ENCODE peak calls at places on chromosome X, in six cellular contexts. U is SK-N-SH, S is K562, F is H1, V is GM12878, B is HepG2. J is an unnamed sample.

GRCh38 chrX:37712458-37712857 is 26.9 kb downstream of the XK start:
- DNase-seq in U (no peak), S (no peak), F (no peak), V (no peak), B (no peak), J (no peak)

GRCh38 chrX:91414710-91415109 is 19.9 kb upstream of the PABPC5 start:
- DNase-seq in U (peak; percentile 32), S (no peak), F (no peak), V (no peak), B (no peak), J (no peak)

GRCh38 chrX:29935455-29935854 is 279.9 kb upstream of the MAGEB2 start:
- DNase-seq in U (no peak), S (no peak), F (no peak), V (no peak), B (no peak), J (no peak)

GRCh38 chrX:126994011-126994410 is 174.5 kb downstream of the PRR32 start:
- DNase-seq in U (no peak), S (no peak), F (no peak), V (no peak), B (no peak), J (no peak)

GRCh38 chrX:115690554-115691216 is 129.7 kb downstream of the PLS3 start:
- DNase-seq in U (peak; percentile 64), S (peak; percentile 59), F (peak; percentile 63), V (peak; percentile 23), B (peak; percentile 19), J (peak; percentile 35)

GRCh38 chrX:44343412-44343942 is at the start of gene EFHC2:
- DNase-seq in U (peak; percentile 60), S (peak; percentile 64), F (peak; percentile 60), V (no peak), B (no peak), J (peak; percentile 8)

GRCh38 chrX:40109288-40110008 is 11.7 kb upstream of the BCOR start:
- DNase-seq in U (peak; percentile 68), S (peak; percentile 83), F (no peak), V (no peak), B (peak; percentile 49), J (peak; percentile 45)

GRCh38 chrX:151505796-151506195 is 57.7 kb upstream of the PASD1 start:
- DNase-seq in U (peak; percentile 4), S (peak; percentile 49), F (peak; percentile 44), V (no peak), B (peak; percentile 3), J (no peak)

GRCh38 chrX:133337250-133337649 is 78.0 kb downstream of the GPC4 start:
- DNase-seq in U (no peak), S (peak; percentile 0), F (no peak), V (no peak), B (no peak), J (no peak)

GRCh38 chrX:21658746-21659145 is 616 bp upstream of the KLHL34 start:
- DNase-seq in U (no peak), S (no peak), F (no peak), V (no peak), B (no peak), J (no peak)

GRCh38 chrX:19342331-19342906 is 1.3 kb upstream of the PDHA1 start:
- DNase-seq in U (no peak), S (peak; percentile 56), F (no peak), V (no peak), B (no peak), J (peak; percentile 35)

GRCh38 chrX:140766024-140766611 is 56.6 kb downstream of the LINC00632 start:
- DNase-seq in U (peak; percentile 61), S (peak; percentile 58), F (peak; percentile 53), V (no peak), B (peak; percentile 27), J (no peak)

GRCh38 chrX:17608898-17609297 is 128.4 kb upstream of the SCML1 start:
- DNase-seq in U (no peak), S (no peak), F (no peak), V (no peak), B (no peak), J (no peak)

GRCh38 chrX:136179133-136179532 is 31.8 kb downstream of the FHL1 start:
- DNase-seq in U (no peak), S (no peak), F (no peak), V (no peak), B (no peak), J (no peak)

GRCh38 chrX:83022020-83022419 is 486.1 kb upstream of the POU3F4 start:
- DNase-seq in U (no peak), S (no peak), F (no peak), V (no peak), B (no peak), J (no peak)

GRCh38 chrX:103155201-103155600 is 59.7 kb upstream of the BEX4 start:
- DNase-seq in U (no peak), S (no peak), F (no peak), V (no peak), B (no peak), J (no peak)

GRCh38 chrX:24396236-24396929 is 35.9 kb downstream of the SUPT20HL1 start:
- DNase-seq in U (no peak), S (no peak), F (no peak), V (no peak), B (no peak), J (no peak)

GRCh38 chrX:40116925-40117324 is 19.2 kb upstream of the BCOR start:
- DNase-seq in U (no peak), S (no peak), F (no peak), V (no peak), B (no peak), J (no peak)

GRCh38 chrX:323721-324628 is 5.4 kb upstream of the GTPBP6 start:
- DNase-seq in U (peak; percentile 66), S (peak; percentile 70), F (no peak), V (no peak), B (peak; percentile 68), J (no peak)

GRCh38 chrX:66676413-66676812 is 37.5 kb upstream of the EDA2R start:
- DNase-seq in U (no peak), S (no peak), F (no peak), V (no peak), B (no peak), J (no peak)

GRCh38 chrX:66672106-66672505 is 33.2 kb upstream of the EDA2R start:
- DNase-seq in U (no peak), S (no peak), F (no peak), V (no peak), B (no peak), J (no peak)

GRCh38 chrX:66675541-66675940 is 36.7 kb upstream of the EDA2R start:
- DNase-seq in U (no peak), S (no peak), F (no peak), V (no peak), B (no peak), J (no peak)

GRCh38 chrX:66676990-66677389 is 38.1 kb upstream of the EDA2R start:
- DNase-seq in U (no peak), S (no peak), F (no peak), V (no peak), B (no peak), J (no peak)

DNA sequence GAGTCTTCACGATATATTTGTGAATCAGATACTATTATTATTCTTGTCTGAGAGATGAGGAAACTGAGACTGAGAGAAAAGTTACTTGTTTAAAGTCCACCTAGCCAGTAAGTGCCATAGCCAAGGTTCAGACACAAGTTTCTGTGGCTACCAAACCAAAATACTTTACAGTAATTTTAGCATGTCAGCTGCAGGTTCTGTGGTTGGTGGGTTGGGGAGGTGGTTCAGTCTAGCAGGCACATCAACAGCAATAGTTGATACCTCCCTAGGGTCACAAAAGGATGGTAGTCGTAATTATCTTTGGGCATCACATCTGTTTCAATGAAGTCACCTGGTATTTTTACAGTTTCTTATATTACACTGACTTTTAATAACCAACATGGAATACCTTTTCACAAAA is 35.6 kb upstream of the EDA2R start:
- DNase-seq in U (no peak), S (no peak), F (no peak), V (no peak), B (no peak), J (no peak)
- TF ChIP-seq GABPA in U (no peak), S (no peak), F (no peak), V (no peak), B (no peak), J (no peak)

DNA sequence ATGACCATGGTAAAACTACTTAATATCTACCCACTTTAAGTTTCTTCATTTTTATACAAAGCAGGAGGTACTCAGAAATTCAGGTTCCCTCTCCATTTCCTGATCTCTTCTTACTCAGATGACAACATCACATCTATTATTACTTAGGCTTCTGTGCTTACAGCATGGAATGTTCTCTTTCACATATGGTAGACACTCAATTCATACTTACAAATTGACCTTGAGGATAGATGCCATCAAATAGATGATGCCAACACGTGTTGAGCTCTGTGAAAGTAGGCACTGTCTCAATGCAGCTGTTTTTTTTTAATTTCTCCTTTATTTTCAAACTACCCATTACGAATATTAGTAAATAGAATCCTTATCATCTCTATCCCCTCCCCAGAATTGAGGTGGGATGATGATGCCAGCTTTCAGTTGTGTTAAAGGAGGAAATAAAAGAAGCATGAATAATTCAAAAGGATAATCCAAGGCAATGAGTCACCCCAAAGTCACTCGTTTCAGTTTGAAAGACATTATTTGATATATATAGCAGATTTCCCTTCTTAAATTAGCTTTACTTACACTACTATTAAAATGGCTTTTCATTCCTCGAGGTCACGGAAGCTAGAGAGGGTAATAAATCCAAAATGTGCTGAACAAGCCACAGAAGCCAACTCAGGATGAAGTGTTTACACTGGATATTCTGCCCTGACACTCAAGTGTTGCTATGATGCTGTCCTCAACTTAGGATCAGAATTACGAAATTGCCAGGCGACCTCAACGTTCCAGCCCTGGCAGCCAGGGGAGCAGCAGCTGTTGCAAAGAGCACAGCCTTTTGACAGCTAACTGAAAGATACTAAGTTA is 124.2 kb upstream of the EOLA2 start:
- DNase-seq in U (no peak), S (no peak), F (no peak), V (no peak), B (no peak), J (no peak)
- H3K4me3 ChIP-seq in U (no peak overlapping the region), S (no peak overlapping the region), F (no peak overlapping the region), V (no peak overlapping the region), B (no peak overlapping the region), J (no peak overlapping the region)

GRCh38 chrX:150465856-150466775 is 102.3 kb upstream of the MTM1 start:
- DNase-seq in U (no peak), S (no peak), F (no peak), V (no peak), B (no peak), J (no peak)

GRCh38 chrX:150465326-150465725 is 102.2 kb downstream of the MAMLD1 start:
- DNase-seq in U (no peak), S (no peak), F (no peak), V (no peak), B (no peak), J (no peak)

GRCh38 chrX:150464001-150464400 is 100.9 kb downstream of the MAMLD1 start:
- DNase-seq in U (no peak), S (no peak), F (no peak), V (no peak), B (no peak), J (no peak)

GRCh38 chrX:150460781-150461180 is 97.7 kb downstream of the MAMLD1 start:
- DNase-seq in U (no peak), S (no peak), F (no peak), V (no peak), B (no peak), J (no peak)

DNA sequence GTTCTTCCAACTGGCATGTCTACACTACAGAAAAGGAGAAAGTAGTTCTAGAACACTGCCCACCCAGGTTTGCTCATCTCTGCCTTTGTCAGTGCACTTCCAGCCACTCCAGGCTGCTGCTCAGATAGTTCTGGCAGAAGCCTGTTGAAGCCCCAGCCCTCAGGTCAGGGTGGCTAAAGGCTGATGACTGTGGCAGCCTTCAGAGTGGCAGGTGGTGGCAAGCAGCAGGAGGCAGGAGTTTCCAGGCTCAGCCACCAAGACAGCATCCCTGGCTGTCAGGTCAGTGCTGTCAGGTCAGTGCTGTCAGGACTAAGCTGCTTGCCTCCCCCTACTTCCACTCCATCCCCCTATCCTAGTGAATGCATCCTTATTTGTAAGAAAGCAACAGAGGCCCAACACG is 100.4 kb downstream of the MAMLD1 start:
- DNase-seq in U (no peak), S (no peak), F (no peak), V (no peak), B (no peak), J (no peak)
- TF ChIP-seq POLR2AphosphoS5 in U (no peak), S (no peak), F (no peak), V (no peak), B (no peak), J (no peak)

GRCh38 chrX:154125356-154126040 is 18.5 kb upstream of the OPN1LW start:
- DNase-seq in U (no peak), S (peak; percentile 49), F (no peak), V (no peak), B (no peak), J (no peak)
- TF ChIP-seq GABPA in U (no peak), S (peak; percentile 16), F (no peak), V (no peak), B (no peak), J (no peak)

J was measured in HL-60.